ENCODE peak calls at places on chromosome 16, in four cellular contexts. One of them, this sample, is unnamed. For H3K27me3, the result is how much of the 10 kb centered on the place peaks cover.

GRCh38 chr16:81558444-81559175 is 114.0 kb downstream of the CMIP start:
- DNase-seq in uterus: no peak
- DNase-seq in small intestine: peak
- DNase-seq in H9: no peak
- DNase-seq in this sample: peak

GRCh38 chr16:69031877-69032301 is 73.6 kb upstream of the HAS3 start:
- DNase-seq in H9: no peak
- DNase-seq in small intestine: peak
- DNase-seq in uterus: no peak
- DNase-seq in this sample: no peak

GRCh38 chr16:5003828-5004227 is 29.9 kb downstream of the NAGPA start:
- DNase-seq in H9: no peak
- DNase-seq in small intestine: no peak
- DNase-seq in uterus: no peak
- DNase-seq in this sample: no peak

GRCh38 chr16:50079741-50080140 is 14.0 kb downstream of the HEATR3 start:
- DNase-seq in H9: no peak
- DNase-seq in small intestine: no peak
- DNase-seq in uterus: no peak
- DNase-seq in this sample: no peak

GRCh38 chr16:27980076-27980775 is 83.3 kb downstream of the GSG1L start:
- DNase-seq in small intestine: no peak
- DNase-seq in uterus: no peak
- DNase-seq in H9: no peak
- DNase-seq in this sample: no peak

GRCh38 chr16:49643429-49644142 is 212.3 kb downstream of the ZNF423 start:
- DNase-seq in small intestine: no peak
- DNase-seq in uterus: no peak
- DNase-seq in H9: no peak
- DNase-seq in this sample: no peak

GRCh38 chr16:75377971-75378386 is 55.3 kb downstream of the CFDP1 start:
- DNase-seq in uterus: peak
- DNase-seq in small intestine: no peak
- DNase-seq in H9: peak
- DNase-seq in this sample: peak

GRCh38 chr16:59991171-59991570 is 1257.1 kb upstream of the GOT2 start:
- DNase-seq in H9: no peak
- DNase-seq in uterus: no peak
- DNase-seq in small intestine: no peak
- DNase-seq in this sample: no peak

GRCh38 chr16:59045496-59045895 is 311.4 kb upstream of the GOT2 start:
- DNase-seq in small intestine: no peak
- DNase-seq in uterus: no peak
- DNase-seq in H9: no peak
- DNase-seq in this sample: no peak

GRCh38 chr16:59195242-59195641 is 461.1 kb upstream of the GOT2 start:
- DNase-seq in small intestine: no peak
- DNase-seq in H9: no peak
- DNase-seq in uterus: no peak
- DNase-seq in this sample: no peak

GRCh38 chr16:8996891-8997290 is 33.2 kb upstream of the USP7 start:
- DNase-seq in uterus: no peak
- DNase-seq in H9: peak
- DNase-seq in small intestine: no peak
- DNase-seq in this sample: peak

GRCh38 chr16:56936950-56937349 is 5.0 kb downstream of the HERPUD1 start:
- DNase-seq in small intestine: no peak
- DNase-seq in uterus: no peak
- DNase-seq in H9: no peak
- DNase-seq in this sample: no peak

GRCh38 chr16:70304892-70305448 is 6.0 kb downstream of the DDX19B start:
- DNase-seq in small intestine: no peak
- DNase-seq in uterus: no peak
- DNase-seq in H9: no peak
- DNase-seq in this sample: peak

GRCh38 chr16:31088459-31089183 is at the start of gene PRSS53:
- DNase-seq in uterus: no peak
- DNase-seq in small intestine: no peak
- DNase-seq in H9: no peak
- DNase-seq in this sample: peak

GRCh38 chr16:15950167-15950854 is 895 bp downstream of the ABCC1 start:
- DNase-seq in H9: no peak
- DNase-seq in small intestine: peak
- DNase-seq in uterus: peak
- DNase-seq in this sample: peak

GRCh38 chr16:57501492-57501891 is 15.2 kb upstream of the DOK4 start:
- DNase-seq in uterus: no peak
- DNase-seq in H9: no peak
- DNase-seq in small intestine: no peak
- DNase-seq in this sample: no peak

GRCh38 chr16:27665881-27666280 is 115.9 kb downstream of the KATNIP start:
- DNase-seq in H9: no peak
- DNase-seq in small intestine: no peak
- DNase-seq in uterus: no peak
- DNase-seq in this sample: no peak

GRCh38 chr16:50974438-50975036 is 176.5 kb downstream of the SALL1 start:
- DNase-seq in uterus: no peak
- DNase-seq in H9: no peak
- DNase-seq in small intestine: no peak
- DNase-seq in this sample: no peak

GRCh38 chr16:10126686-10127085 is 55.5 kb downstream of the GRIN2A start:
- DNase-seq in H9: no peak
- DNase-seq in uterus: peak
- DNase-seq in small intestine: no peak
- DNase-seq in this sample: no peak

GRCh38 chr16:52925143-52925542 is 127.6 kb downstream of the CHD9NB start:
- DNase-seq in small intestine: no peak
- DNase-seq in H9: no peak
- DNase-seq in uterus: no peak
- DNase-seq in this sample: no peak

GRCh38 chr16:11398136-11398535 is 52.9 kb downstream of the RMI2 start:
- DNase-seq in small intestine: no peak
- DNase-seq in H9: no peak
- DNase-seq in uterus: no peak
- DNase-seq in this sample: peak

GRCh38 chr16:88810868-88811599 is 694 bp downstream of the APRT start:
- DNase-seq in H9: peak
- DNase-seq in small intestine: peak
- DNase-seq in uterus: peak
- DNase-seq in this sample: peak

GRCh38 chr16:27801259-27801945 is 251.5 kb downstream of the KATNIP start:
- DNase-seq in H9: no peak
- DNase-seq in small intestine: no peak
- DNase-seq in uterus: no peak
- DNase-seq in this sample: no peak

GRCh38 chr16:63841271-63841670 is 1280.6 kb downstream of the CDH11 start:
- DNase-seq in uterus: no peak
- DNase-seq in H9: no peak
- DNase-seq in small intestine: no peak
- DNase-seq in this sample: no peak
- H3K27ac ChIP-seq in uterus: no peak
- H3K27ac ChIP-seq in H9: no peak
- H3K27ac ChIP-seq in small intestine: no peak
- H3K27ac ChIP-seq in this sample: no peak

GRCh38 chr16:86297391-86297790 is 212.9 kb upstream of the FOXF1 start:
- DNase-seq in small intestine: no peak
- DNase-seq in uterus: no peak
- DNase-seq in H9: no peak
- DNase-seq in this sample: no peak
- H3K27me3 ChIP-seq in small intestine: under half
- H3K27me3 ChIP-seq in uterus: under half
- H3K27me3 ChIP-seq in H9: under half
- H3K27me3 ChIP-seq in this sample: half or more

DNA sequence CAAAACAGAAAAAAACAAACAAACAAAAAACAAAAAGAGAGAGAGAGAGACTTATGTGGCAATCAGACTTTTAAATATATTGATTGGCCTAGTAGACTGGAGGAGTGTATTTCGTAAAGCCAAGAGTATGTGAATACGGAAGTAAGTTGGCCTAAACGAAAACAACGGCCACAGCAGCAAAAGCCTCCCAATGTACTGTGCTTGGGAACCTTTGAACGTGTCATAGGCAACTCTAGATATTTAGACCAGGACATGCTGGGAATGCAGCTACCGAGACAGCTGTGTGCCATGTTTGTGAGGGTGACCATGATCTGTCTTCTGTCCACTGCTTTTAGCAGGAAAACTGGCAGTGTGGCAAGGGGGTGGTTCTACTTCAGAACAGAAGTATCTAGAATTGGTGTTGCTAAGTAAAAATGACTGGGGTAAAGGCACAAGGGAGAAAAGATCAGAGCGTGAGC is 7.4 kb downstream of the MAF start:
- DNase-seq in uterus: no peak
- DNase-seq in H9: no peak
- DNase-seq in small intestine: peak
- DNase-seq in this sample: no peak
- H3K27ac ChIP-seq in uterus: peak
- H3K27ac ChIP-seq in H9: no peak
- H3K27ac ChIP-seq in small intestine: no peak
- H3K27ac ChIP-seq in this sample: no peak

GRCh38 chr16:675884-676564 is 553 bp downstream of the RHBDL1 start:
- DNase-seq in H9: no peak
- DNase-seq in small intestine: peak
- DNase-seq in uterus: no peak
- DNase-seq in this sample: no peak
- H3K27me3 ChIP-seq in H9: under half
- H3K27me3 ChIP-seq in small intestine: under half
- H3K27me3 ChIP-seq in uterus: under half
- H3K27me3 ChIP-seq in this sample: under half

GRCh38 chr16:3022697-3023414 is 886 bp downstream of the HCFC1R1 start:
- DNase-seq in H9: no peak
- DNase-seq in uterus: peak
- DNase-seq in small intestine: no peak
- DNase-seq in this sample: peak

GRCh38 chr16:3020604-3021448 is 658 bp downstream of the TNFRSF12A start:
- DNase-seq in H9: peak
- DNase-seq in uterus: peak
- DNase-seq in small intestine: peak
- DNase-seq in this sample: peak

GRCh38 chr16:3023415-3023668 is 400 bp downstream of the HCFC1R1 start:
- DNase-seq in uterus: peak
- DNase-seq in H9: no peak
- DNase-seq in small intestine: peak
- DNase-seq in this sample: no peak

GRCh38 chr16:3021449-3022207 is 1.5 kb downstream of the TNFRSF12A start:
- DNase-seq in small intestine: peak
- DNase-seq in uterus: peak
- DNase-seq in H9: peak
- DNase-seq in this sample: peak

DNA sequence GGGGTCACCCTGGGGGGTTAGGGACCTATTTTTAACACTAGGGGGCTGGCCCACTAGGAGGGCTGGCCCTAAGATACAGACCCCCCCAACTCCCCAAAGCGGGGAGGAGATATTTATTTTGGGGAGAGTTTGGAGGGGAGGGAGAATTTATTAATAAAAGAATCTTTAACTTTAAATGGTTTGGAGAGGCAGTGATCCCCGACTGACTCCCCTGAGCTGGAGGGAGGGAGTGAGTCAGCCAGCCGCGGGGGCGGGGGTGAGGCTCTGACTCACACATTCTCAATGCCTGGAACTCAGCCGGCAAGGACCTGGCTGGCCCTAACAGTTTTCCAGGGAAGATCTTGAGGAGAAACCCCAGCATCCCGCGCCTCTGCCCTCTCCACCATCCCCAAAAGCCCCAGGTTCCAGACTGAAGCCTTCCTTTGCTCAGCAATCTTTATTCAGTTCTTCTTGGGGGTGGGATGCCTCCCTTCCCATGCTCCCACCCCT is 1.5 kb downstream of the HCFC1R1 start:
- DNase-seq in uterus: peak
- DNase-seq in small intestine: peak
- DNase-seq in H9: peak
- DNase-seq in this sample: peak
- H3K27ac ChIP-seq in uterus: peak
- H3K27ac ChIP-seq in small intestine: peak
- H3K27ac ChIP-seq in H9: peak
- H3K27ac ChIP-seq in this sample: peak

DNA sequence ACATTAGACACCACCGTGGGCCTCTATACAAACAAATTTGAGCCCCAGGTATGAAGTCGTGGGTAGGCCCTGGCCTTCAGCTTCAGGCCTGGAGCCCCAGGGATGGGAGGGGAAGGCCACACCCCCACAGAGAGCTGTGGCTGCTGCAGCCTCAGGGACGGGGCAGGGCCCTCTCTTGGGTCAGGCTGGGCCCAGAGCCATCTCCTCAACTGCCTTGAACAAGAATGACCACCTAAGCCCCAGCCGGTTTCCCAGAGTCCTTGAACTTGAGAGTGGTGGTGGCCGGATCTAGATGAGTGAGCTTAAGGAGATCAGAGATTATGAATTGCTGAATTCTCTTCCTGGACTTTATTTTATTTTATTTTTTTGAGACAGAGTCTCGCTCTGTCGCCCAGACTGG is 18.6 kb downstream of the SCNN1B start:
- DNase-seq in uterus: no peak
- DNase-seq in small intestine: no peak
- DNase-seq in H9: no peak
- DNase-seq in this sample: no peak
- H3K27me3 ChIP-seq in uterus: under half
- H3K27me3 ChIP-seq in small intestine: under half
- H3K27me3 ChIP-seq in H9: under half
- H3K27me3 ChIP-seq in this sample: under half

This sample was measured in endodermal cell.